ENCODE peak calls at places on chromosomes 6 and 20, in ten cellular contexts. H, M, E, W, C, I, T, S, R and P are unnamed samples.

GRCh38 chr6:49453221-49453620 is 9.8 kb downstream of the MMUT start:
- DNase-seq in H (no peak), E (no peak), R (no peak), W (no peak), M (no peak), S (no peak), T (no peak), C (no peak), I (no peak), P (no peak)

GRCh38 chr20:53621482-53622246 is 28.0 kb upstream of the ZNF217 start:
- DNase-seq in M (peak), E (peak), T (peak), W (no peak), C (no peak), S (no peak), R (no peak), I (no peak), H (peak), P (peak)

GRCh38 chr6:142902636-142903053 is 42.3 kb downstream of the HIVEP2 start:
- DNase-seq in C (peak), E (no peak), M (peak), R (peak), T (peak), W (peak), I (no peak), S (no peak), H (no peak), P (peak)

GRCh38 chr20:33460711-33461110 is 17.1 kb upstream of the SNTA1 start:
- DNase-seq in C (no peak), H (no peak), I (no peak), R (no peak), E (no peak), T (no peak), W (no peak), S (no peak), M (no peak), P (no peak)

GRCh38 chr6:1578293-1578745 is 31.4 kb upstream of the FOXC1 start:
- DNase-seq in T (no peak), H (no peak), W (no peak), S (no peak), I (no peak), M (no peak), C (peak), E (no peak), R (no peak), P (no peak)

GRCh38 chr20:15930324-15931305 is 642.6 kb downstream of the KIF16B start:
- DNase-seq in T (peak), S (no peak), E (no peak), M (peak), I (no peak), R (peak), H (no peak), C (no peak), W (no peak), P (no peak)

GRCh38 chr20:19936801-19937583 is 80.2 kb upstream of the NAA20 start:
- DNase-seq in C (no peak), I (no peak), T (no peak), R (no peak), E (no peak), M (no peak), S (no peak), W (no peak), H (peak), P (no peak)

GRCh38 chr6:37171141-37171969 is 1.4 kb downstream of the PIM1 start:
- DNase-seq in M (peak), R (no peak), I (no peak), H (peak), T (peak), C (no peak), S (peak), E (peak), W (peak), P (peak)

GRCh38 chr6:112839525-112839961 is 492.4 kb downstream of the RFPL4B start:
- DNase-seq in W (no peak), E (no peak), H (no peak), R (peak), I (no peak), S (no peak), T (no peak), C (no peak), M (peak), P (no peak)

GRCh38 chr6:93678841-93679454 is 259.6 kb upstream of the EPHA7 start:
- DNase-seq in T (no peak), W (no peak), H (no peak), S (no peak), C (no peak), M (no peak), I (no peak), E (no peak), R (no peak), P (no peak)

GRCh38 chr6:159267165-159267564 is 98.0 kb downstream of the FNDC1 start:
- DNase-seq in M (peak), T (peak), W (no peak), S (peak), R (no peak), C (no peak), E (no peak), H (no peak), I (no peak), P (peak)

GRCh38 chr6:114100421-114100820 is 129.5 kb upstream of the HDAC2 start:
- DNase-seq in W (no peak), S (no peak), H (no peak), R (peak), T (no peak), M (peak), I (no peak), E (no peak), C (no peak), P (no peak)

GRCh38 chr6:91498576-91498975 is 911.7 kb upstream of the MAP3K7 start:
- DNase-seq in S (no peak), I (no peak), C (no peak), H (no peak), R (no peak), E (no peak), W (no peak), M (no peak), T (no peak), P (no peak)

GRCh38 chr6:165675120-165675519 is 12.1 kb upstream of the PDE10A start:
- DNase-seq in I (no peak), T (no peak), W (no peak), S (no peak), C (no peak), R (no peak), H (no peak), M (no peak), E (no peak), P (no peak)

GRCh38 chr20:44691424-44692423 is 23.4 kb upstream of the CCN5 start:
- DNase-seq in H (peak), E (peak), M (peak), S (no peak), W (no peak), R (no peak), I (no peak), T (peak), C (no peak), P (no peak)

GRCh38 chr6:32116674-32117073 is 7.5 kb upstream of the TNXB start:
- DNase-seq in R (no peak), S (no peak), E (no peak), I (no peak), T (no peak), W (no peak), M (no peak), H (no peak), C (no peak), P (peak)

GRCh38 chr6:31180500-31180899 is 10.0 kb upstream of the POU5F1 start:
- DNase-seq in H (peak), T (peak), E (peak), W (peak), S (no peak), R (no peak), M (peak), I (peak), C (no peak), P (peak)

GRCh38 chr20:6473197-6473596 is 294.3 kb upstream of the BMP2 start:
- DNase-seq in E (no peak), C (no peak), I (no peak), H (no peak), T (no peak), S (no peak), M (peak), R (no peak), W (no peak), P (no peak)

GRCh38 chr6:147077251-147077650 is 127.0 kb upstream of the STXBP5 start:
- DNase-seq in H (no peak), T (no peak), R (no peak), E (no peak), I (no peak), S (no peak), W (no peak), C (no peak), M (no peak), P (no peak)

GRCh38 chr6:147075326-147075840 is 128.8 kb upstream of the STXBP5 start:
- DNase-seq in W (no peak), T (no peak), M (no peak), H (no peak), E (no peak), I (no peak), C (no peak), S (no peak), R (no peak), P (no peak)

GRCh38 chr6:147065786-147066185 is 138.4 kb upstream of the STXBP5 start:
- DNase-seq in W (no peak), I (no peak), E (no peak), C (no peak), M (no peak), S (no peak), R (no peak), H (no peak), T (no peak), P (no peak)

GRCh38 chr6:147067184-147067583 is 137.0 kb upstream of the STXBP5 start:
- DNase-seq in W (no peak), C (no peak), T (no peak), I (no peak), E (no peak), H (no peak), M (peak), S (no peak), R (no peak), P (no peak)

GRCh38 chr6:147071786-147072185 is 132.4 kb upstream of the STXBP5 start:
- DNase-seq in H (no peak), I (no peak), M (no peak), C (no peak), E (no peak), S (no peak), T (no peak), W (no peak), R (no peak), P (no peak)
- TF ChIP-seq CTCF in H (no peak), I (no peak), M (no peak), C (no peak), E (no peak), S (no peak), T (no peak), W (no peak), R (no peak), P (no peak)

GRCh38 chr20:23482138-23482537 is 8.8 kb upstream of the CST8 start:
- DNase-seq in H (no peak), T (no peak), R (no peak), C (no peak), I (no peak), E (no peak), M (no peak), W (no peak), S (no peak), P (no peak)

GRCh38 chr20:23479043-23479442 is 11.9 kb upstream of the CST8 start:
- DNase-seq in R (no peak), I (no peak), E (no peak), S (no peak), T (no peak), M (no peak), W (no peak), C (no peak), H (no peak), P (no peak)

GRCh38 chr20:23488470-23488869 is 2.4 kb upstream of the CST8 start:
- DNase-seq in T (no peak), H (no peak), E (no peak), S (no peak), R (no peak), C (no peak), W (no peak), M (no peak), I (no peak), P (no peak)

DNA sequence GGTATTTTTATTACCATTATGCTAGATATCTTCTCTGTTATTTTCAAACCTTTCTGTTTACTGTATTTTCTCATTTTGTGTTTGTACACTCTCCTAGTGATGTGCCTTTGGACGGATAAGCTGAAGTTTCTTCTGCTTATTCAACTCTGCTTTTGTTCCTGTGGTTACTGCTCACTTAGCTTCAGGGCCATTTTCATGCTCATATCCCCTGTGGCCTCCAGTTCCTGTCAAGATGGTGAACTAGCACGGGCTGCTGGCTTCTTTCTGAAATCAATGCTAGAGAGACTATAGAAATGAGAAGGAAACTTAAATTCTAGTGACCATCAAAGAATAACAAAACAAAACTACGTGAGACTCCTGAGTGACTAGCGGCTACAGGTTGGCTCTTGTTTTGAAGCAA is 6.8 kb upstream of the CST8 start:
- DNase-seq in S (no peak), M (no peak), E (no peak), I (no peak), C (no peak), H (no peak), T (no peak), R (no peak), W (no peak), P (no peak)
- TF ChIP-seq CTCF in S (no peak), M (no peak), E (no peak), I (no peak), C (no peak), H (no peak), T (no peak), R (no peak), W (no peak), P (no peak)

DNA sequence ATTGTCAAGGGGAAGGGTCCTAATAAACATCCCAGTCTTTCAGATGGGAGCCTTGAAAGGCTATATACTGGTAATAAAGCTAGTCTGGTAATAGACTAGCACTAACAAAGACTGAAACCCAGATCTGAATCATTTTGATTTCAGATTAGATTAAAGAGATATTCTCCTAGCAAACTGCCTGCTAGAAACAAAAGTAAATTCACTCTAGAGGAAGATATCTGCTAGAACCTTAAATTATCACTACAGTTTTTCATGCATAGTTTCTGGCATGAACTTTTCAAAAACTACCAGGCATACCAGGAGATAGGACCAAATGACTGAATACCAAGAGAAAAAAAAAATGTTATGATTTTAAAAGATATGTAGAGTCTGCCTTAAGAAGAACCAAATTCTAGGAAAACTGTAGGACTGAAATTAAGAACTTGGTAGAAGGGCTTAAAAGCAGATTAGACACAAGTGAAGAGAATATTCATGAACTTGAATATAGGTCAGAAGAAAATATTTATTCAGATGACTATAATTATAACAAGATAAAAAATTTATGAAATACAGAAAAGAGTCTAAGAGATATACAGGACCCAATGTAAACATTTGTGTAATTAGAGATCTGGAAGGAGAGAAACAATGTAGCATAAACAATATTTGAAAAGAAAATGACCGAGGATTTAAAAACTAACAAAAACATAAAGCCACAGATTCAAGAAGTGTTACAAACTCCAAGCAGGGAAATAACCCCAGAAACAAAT is 141.6 kb downstream of the FOXO3 start:
- DNase-seq in C (no peak), I (no peak), W (no peak), H (no peak), M (no peak), R (no peak), S (no peak), E (no peak), T (no peak), P (no peak)
- TF ChIP-seq CTCF in C (no peak), I (no peak), W (no peak), H (no peak), M (no peak), R (no peak), S (no peak), E (no peak), T (no peak), P (no peak)

GRCh38 chr20:45788351-45788750 is 3.3 kb downstream of the WFDC3 start:
- DNase-seq in C (no peak), R (no peak), I (no peak), H (no peak), S (no peak), T (no peak), W (no peak), M (no peak), E (no peak), P (no peak)

GRCh38 chr20:45796336-45797070 is 4.7 kb downstream of the DNTTIP1 start:
- DNase-seq in C (no peak), M (no peak), W (no peak), E (no peak), R (no peak), S (no peak), H (peak), T (no peak), I (no peak), P (no peak)

GRCh38 chr20:45792513-45793118 is 862 bp downstream of the DNTTIP1 start:
- DNase-seq in R (no peak), T (no peak), M (no peak), W (no peak), S (no peak), C (no peak), I (no peak), E (no peak), H (no peak), P (no peak)

DNA sequence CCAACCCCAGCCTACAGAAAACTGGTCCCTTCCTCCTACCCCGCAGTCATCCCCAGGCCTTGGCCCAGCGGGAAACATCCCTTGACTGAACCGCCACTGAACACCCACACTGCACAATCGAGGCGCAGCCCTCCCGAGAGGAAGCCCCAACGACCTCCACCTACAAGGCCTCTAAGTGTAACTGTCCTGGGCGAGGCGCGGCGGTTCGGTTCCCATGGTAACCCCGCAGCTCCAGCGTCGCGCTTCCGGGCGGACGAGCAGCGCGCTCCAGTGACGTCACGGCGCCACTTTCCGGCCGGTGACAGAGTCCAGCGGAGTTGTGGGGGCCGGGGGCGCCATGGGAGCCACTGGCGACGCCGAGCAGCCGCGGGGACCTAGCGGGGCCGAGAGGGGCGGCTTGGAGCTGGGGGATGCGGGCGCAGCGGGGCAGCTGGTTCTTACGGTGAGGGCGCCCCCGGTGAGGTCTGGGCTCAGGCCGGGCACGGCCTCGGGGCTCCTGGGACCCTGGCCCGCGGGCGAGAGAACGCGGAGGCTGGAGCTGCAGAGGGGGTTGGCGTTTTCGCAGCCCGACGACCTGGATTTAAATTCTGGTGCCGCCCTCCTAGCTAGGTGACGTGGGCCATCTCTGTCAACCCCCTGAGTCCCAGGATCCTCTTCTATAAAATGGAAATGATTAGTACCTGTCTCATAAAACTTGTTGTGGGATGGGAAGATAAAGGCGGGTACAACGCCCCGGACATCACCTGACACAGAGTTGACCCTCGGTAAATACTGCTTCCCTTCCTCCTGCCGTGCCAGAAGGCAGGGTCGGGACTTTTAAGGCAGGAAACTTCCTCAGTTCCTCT is at the start of the genes DNTTIP1 and WFDC3:
- DNase-seq in C (peak), E (peak), T (peak), S (peak), W (peak), I (peak), R (no peak), H (peak), M (peak), P (peak)
- TF ChIP-seq CTCF in C (no peak), E (no peak), T (peak), S (no peak), W (no peak), I (no peak), R (no peak), H (no peak), M (no peak), P (peak)

GRCh38 chr6:137637161-137637560 is 143.0 kb upstream of the OLIG3 start:
- DNase-seq in W (no peak), S (no peak), T (peak), I (no peak), R (peak), C (no peak), H (no peak), M (peak), E (no peak), P (peak)
- TF ChIP-seq CTCF in W (no peak), S (no peak), T (no peak), I (no peak), R (no peak), C (no peak), H (no peak), M (no peak), E (no peak), P (no peak)

GRCh38 chr6:12415980-12416598 is 125.9 kb downstream of the EDN1 start:
- DNase-seq in W (no peak), E (no peak), T (no peak), M (no peak), C (no peak), H (no peak), R (no peak), S (no peak), I (no peak), P (no peak)

GRCh38 chr6:12418946-12419345 is 128.8 kb downstream of the EDN1 start:
- DNase-seq in T (no peak), H (no peak), M (no peak), C (no peak), R (no peak), W (no peak), S (no peak), E (no peak), I (no peak), P (no peak)

GRCh38 chr6:12419626-12420272 is 129.6 kb downstream of the EDN1 start:
- DNase-seq in S (no peak), M (no peak), T (no peak), I (no peak), C (no peak), R (no peak), E (no peak), W (no peak), H (no peak), P (no peak)

GRCh38 chr6:12414096-12414675 is 124.0 kb downstream of the EDN1 start:
- DNase-seq in H (no peak), M (no peak), E (no peak), R (no peak), T (no peak), I (no peak), C (no peak), S (no peak), W (no peak), P (no peak)

DNA sequence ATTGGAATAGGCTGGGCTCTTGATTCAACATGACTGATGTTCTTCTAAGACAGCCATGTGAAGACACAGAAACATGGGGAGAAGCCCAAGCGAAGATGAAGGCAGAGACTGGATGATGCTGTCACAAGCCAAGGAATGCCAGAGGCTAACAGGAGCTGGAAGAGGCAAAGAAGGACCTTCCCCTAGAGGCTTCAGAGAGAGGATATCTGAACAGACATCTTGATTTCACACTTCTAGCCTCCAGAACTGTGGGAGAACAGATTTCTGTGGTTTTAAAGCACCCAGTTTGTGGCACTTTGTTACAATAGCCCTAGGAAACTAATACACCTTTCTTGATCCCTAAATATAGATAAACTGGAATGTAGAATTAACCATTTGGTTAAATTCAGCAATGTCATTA is 127.0 kb downstream of the EDN1 start:
- DNase-seq in T (no peak), E (no peak), W (no peak), M (no peak), S (no peak), I (no peak), C (no peak), H (no peak), R (no peak), P (no peak)
- TF ChIP-seq CTCF in T (no peak), E (no peak), W (no peak), M (no peak), S (no peak), I (no peak), C (no peak), H (no peak), R (no peak), P (no peak)

GRCh38 chr6:131924881-131925474 is 26.2 kb downstream of the CCN2 start:
- DNase-seq in R (peak), W (no peak), H (no peak), C (no peak), I (no peak), T (no peak), E (no peak), M (peak), S (no peak), P (no peak)

GRCh38 chr6:131923356-131923755 is 27.8 kb downstream of the CCN2 start:
- DNase-seq in H (no peak), R (no peak), S (peak), I (peak), E (peak), W (no peak), M (peak), T (peak), C (no peak), P (peak)

GRCh38 chr6:131931063-131931745 is 20.0 kb downstream of the CCN2 start:
- DNase-seq in W (no peak), R (no peak), I (no peak), T (no peak), C (no peak), H (no peak), M (no peak), E (no peak), S (no peak), P (no peak)

GRCh38 chr6:131929227-131929626 is 21.9 kb downstream of the CCN2 start:
- DNase-seq in R (no peak), H (no peak), C (no peak), S (no peak), W (no peak), I (no peak), T (no peak), M (no peak), E (no peak), P (no peak)
- TF ChIP-seq CTCF in R (peak), H (no peak), C (peak), S (no peak), W (no peak), I (no peak), T (no peak), M (no peak), E (no peak), P (no peak)